ENCODE peak calls at places on chromosomes 3 and 15, in seven cellular contexts. One of them, this sample, is unnamed.

GRCh38 chr3:21256932-21257331 is 494.1 kb downstream of the ZNF385D start:
- DNase-seq in astrocyte of the hippocampus: peak; percentile 53
- DNase-seq in GM03348: no peak
- DNase-seq in SIG-M5: no peak
- DNase-seq in KBM-7: no peak
- DNase-seq in glutamatergic neuron: no peak
- DNase-seq in SW480: no peak
- DNase-seq in this sample: no peak

GRCh38 chr3:8554725-8555621 is 53.4 kb downstream of the LMCD1 start:
- DNase-seq in astrocyte of the hippocampus: peak; percentile 97
- DNase-seq in GM03348: peak; percentile 94
- DNase-seq in SIG-M5: no peak
- DNase-seq in KBM-7: no peak
- DNase-seq in glutamatergic neuron: peak; percentile 45
- DNase-seq in SW480: no peak
- DNase-seq in this sample: no peak

GRCh38 chr15:99976811-99977271 is 243.6 kb upstream of the LYSMD4 start:
- DNase-seq in astrocyte of the hippocampus: peak; percentile 80
- DNase-seq in GM03348: no peak
- DNase-seq in SIG-M5: no peak
- DNase-seq in KBM-7: no peak
- DNase-seq in glutamatergic neuron: no peak
- DNase-seq in SW480: no peak
- DNase-seq in this sample: no peak

GRCh38 chr3:45491344-45491743 is 103.0 kb downstream of the LARS2 start:
- DNase-seq in astrocyte of the hippocampus: no peak
- DNase-seq in GM03348: no peak
- DNase-seq in SIG-M5: no peak
- DNase-seq in KBM-7: no peak
- DNase-seq in glutamatergic neuron: no peak
- DNase-seq in SW480: no peak
- DNase-seq in this sample: no peak

GRCh38 chr3:62567097-62568021 is 194.0 kb upstream of the FEZF2 start:
- DNase-seq in astrocyte of the hippocampus: peak; percentile 84
- DNase-seq in GM03348: peak; percentile 90
- DNase-seq in SIG-M5: no peak
- DNase-seq in KBM-7: no peak
- DNase-seq in glutamatergic neuron: no peak
- DNase-seq in SW480: no peak
- DNase-seq in this sample: no peak

GRCh38 chr3:195117978-195118581 is 152.9 kb downstream of the XXYLT1 start:
- DNase-seq in astrocyte of the hippocampus: no peak
- DNase-seq in GM03348: no peak
- DNase-seq in SIG-M5: no peak
- DNase-seq in KBM-7: peak; percentile 90
- DNase-seq in glutamatergic neuron: no peak
- DNase-seq in SW480: peak; percentile 85
- DNase-seq in this sample: no peak

GRCh38 chr15:25670025-25670554 is 193.0 kb downstream of the ATP10A start:
- DNase-seq in astrocyte of the hippocampus: peak; percentile 86
- DNase-seq in GM03348: peak; percentile 88
- DNase-seq in SIG-M5: no peak
- DNase-seq in KBM-7: peak; percentile 53
- DNase-seq in glutamatergic neuron: peak; percentile 77
- DNase-seq in SW480: no peak
- DNase-seq in this sample: no peak

GRCh38 chr3:96319176-96319575 is 495.2 kb upstream of the EPHA6 start:
- DNase-seq in astrocyte of the hippocampus: no peak
- DNase-seq in GM03348: no peak
- DNase-seq in SIG-M5: no peak
- DNase-seq in KBM-7: no peak
- DNase-seq in glutamatergic neuron: peak; percentile 53
- DNase-seq in SW480: no peak
- DNase-seq in this sample: no peak